ENCODE peak calls at places on chromosomes 6 and 20, in ten cellular contexts. One of them, this sample, is unnamed.

GRCh38 chr20:38764563-38765355 is 16.5 kb downstream of the ACTR5 start:
- DNase-seq in EL: peak; percentile 89
- DNase-seq in GM12865: no peak
- DNase-seq in cardiac muscle cell: no peak
- DNase-seq in MM.1S: no peak
- DNase-seq in HFFc6: peak; percentile 84
- DNase-seq in NCI-H1092: no peak
- DNase-seq in iPS-NIHi11: no peak
- DNase-seq in H54: peak; percentile 76
- DNase-seq in NCI-H226: peak; percentile 80
- DNase-seq in this sample: peak; percentile 86

GRCh38 chr6:33621396-33622388 is 570 bp downstream of the ITPR3 start:
- DNase-seq in EL: peak; percentile 67
- DNase-seq in GM12865: peak; percentile 46
- DNase-seq in cardiac muscle cell: no peak
- DNase-seq in MM.1S: peak; percentile 43
- DNase-seq in HFFc6: no peak
- DNase-seq in NCI-H1092: no peak
- DNase-seq in iPS-NIHi11: peak; percentile 76
- DNase-seq in H54: no peak
- DNase-seq in NCI-H226: peak; percentile 85
- DNase-seq in this sample: peak; percentile 60

GRCh38 chr6:35984701-35985100 is 39.7 kb downstream of the SLC26A8 start:
- DNase-seq in EL: no peak
- DNase-seq in GM12865: no peak
- DNase-seq in cardiac muscle cell: no peak
- DNase-seq in MM.1S: no peak
- DNase-seq in HFFc6: no peak
- DNase-seq in NCI-H1092: no peak
- DNase-seq in iPS-NIHi11: no peak
- DNase-seq in H54: no peak
- DNase-seq in NCI-H226: no peak
- DNase-seq in this sample: no peak

GRCh38 chr6:168925671-168926070 is 328.0 kb downstream of the THBS2 start:
- DNase-seq in EL: no peak
- DNase-seq in GM12865: no peak
- DNase-seq in cardiac muscle cell: no peak
- DNase-seq in MM.1S: no peak
- DNase-seq in HFFc6: no peak
- DNase-seq in NCI-H1092: no peak
- DNase-seq in iPS-NIHi11: no peak
- DNase-seq in H54: no peak
- DNase-seq in NCI-H226: no peak
- DNase-seq in this sample: no peak

GRCh38 chr6:141552463-141552862 is 580.3 kb upstream of the GJE1 start:
- DNase-seq in EL: peak; percentile 49
- DNase-seq in GM12865: peak; percentile 41
- DNase-seq in cardiac muscle cell: no peak
- DNase-seq in MM.1S: peak; percentile 46
- DNase-seq in HFFc6: peak; percentile 46
- DNase-seq in NCI-H1092: peak; percentile 69
- DNase-seq in iPS-NIHi11: peak; percentile 31
- DNase-seq in H54: peak; percentile 6
- DNase-seq in NCI-H226: peak; percentile 70
- DNase-seq in this sample: peak; percentile 67

GRCh38 chr20:6583134-6583738 is 184.2 kb upstream of the BMP2 start:
- DNase-seq in EL: peak; percentile 31
- DNase-seq in GM12865: peak; percentile 43
- DNase-seq in cardiac muscle cell: peak; percentile 79
- DNase-seq in MM.1S: peak; percentile 52
- DNase-seq in HFFc6: no peak
- DNase-seq in NCI-H1092: peak; percentile 2
- DNase-seq in iPS-NIHi11: peak; percentile 62
- DNase-seq in H54: peak; percentile 4
- DNase-seq in NCI-H226: no peak
- DNase-seq in this sample: peak; percentile 76

GRCh38 chr6:106913676-106914280 is 60.8 kb downstream of the CD24 start:
- DNase-seq in EL: no peak
- DNase-seq in GM12865: peak; percentile 79
- DNase-seq in cardiac muscle cell: no peak
- DNase-seq in MM.1S: no peak
- DNase-seq in HFFc6: no peak
- DNase-seq in NCI-H1092: no peak
- DNase-seq in iPS-NIHi11: no peak
- DNase-seq in H54: no peak
- DNase-seq in NCI-H226: no peak
- DNase-seq in this sample: peak; percentile 29

GRCh38 chr20:20317195-20318113 is 50.5 kb upstream of the INSM1 start:
- DNase-seq in EL: no peak
- DNase-seq in GM12865: peak; percentile 57
- DNase-seq in cardiac muscle cell: no peak
- DNase-seq in MM.1S: no peak
- DNase-seq in HFFc6: no peak
- DNase-seq in NCI-H1092: peak; percentile 47
- DNase-seq in iPS-NIHi11: no peak
- DNase-seq in H54: no peak
- DNase-seq in NCI-H226: no peak
- DNase-seq in this sample: no peak

GRCh38 chr20:35616465-35617396 is 1.1 kb downstream of the SPAG4 start:
- DNase-seq in EL: peak; percentile 100
- DNase-seq in GM12865: peak; percentile 81
- DNase-seq in cardiac muscle cell: peak; percentile 79
- DNase-seq in MM.1S: no peak
- DNase-seq in HFFc6: peak; percentile 99
- DNase-seq in NCI-H1092: peak; percentile 41
- DNase-seq in iPS-NIHi11: peak; percentile 64
- DNase-seq in H54: peak; percentile 86
- DNase-seq in NCI-H226: peak; percentile 47
- DNase-seq in this sample: peak; percentile 84

GRCh38 chr20:23641936-23642751 is 4.4 kb upstream of the CST3 start:
- DNase-seq in EL: peak; percentile 91
- DNase-seq in GM12865: no peak
- DNase-seq in cardiac muscle cell: no peak
- DNase-seq in MM.1S: no peak
- DNase-seq in HFFc6: peak; percentile 68
- DNase-seq in NCI-H1092: peak; percentile 20
- DNase-seq in iPS-NIHi11: no peak
- DNase-seq in H54: peak; percentile 75
- DNase-seq in NCI-H226: peak; percentile 66
- DNase-seq in this sample: peak; percentile 62

GRCh38 chr6:29564875-29565274 is 5.3 kb upstream of the UBD start:
- DNase-seq in EL: no peak
- DNase-seq in GM12865: peak; percentile 12
- DNase-seq in cardiac muscle cell: no peak
- DNase-seq in MM.1S: no peak
- DNase-seq in HFFc6: no peak
- DNase-seq in NCI-H1092: no peak
- DNase-seq in iPS-NIHi11: no peak
- DNase-seq in H54: no peak
- DNase-seq in NCI-H226: no peak
- DNase-seq in this sample: no peak

GRCh38 chr6:44117397-44118128 is 9.7 kb downstream of the MRPL14 start:
- DNase-seq in EL: peak; percentile 54
- DNase-seq in GM12865: no peak
- DNase-seq in cardiac muscle cell: no peak
- DNase-seq in MM.1S: peak; percentile 36
- DNase-seq in HFFc6: peak; percentile 19
- DNase-seq in NCI-H1092: no peak
- DNase-seq in iPS-NIHi11: no peak
- DNase-seq in H54: no peak
- DNase-seq in NCI-H226: peak; percentile 96
- DNase-seq in this sample: no peak

GRCh38 chr20:53050338-53050737 is 78.2 kb downstream of the TSHZ2 start:
- DNase-seq in EL: no peak
- DNase-seq in GM12865: no peak
- DNase-seq in cardiac muscle cell: no peak
- DNase-seq in MM.1S: no peak
- DNase-seq in HFFc6: no peak
- DNase-seq in NCI-H1092: no peak
- DNase-seq in iPS-NIHi11: no peak
- DNase-seq in H54: no peak
- DNase-seq in NCI-H226: no peak
- DNase-seq in this sample: no peak

GRCh38 chr20:36097751-36098151 is 56.8 kb upstream of the EPB41L1 start:
- DNase-seq in EL: no peak
- DNase-seq in GM12865: no peak
- DNase-seq in cardiac muscle cell: no peak
- DNase-seq in MM.1S: no peak
- DNase-seq in HFFc6: no peak
- DNase-seq in NCI-H1092: no peak
- DNase-seq in iPS-NIHi11: peak; percentile 66
- DNase-seq in H54: no peak
- DNase-seq in NCI-H226: no peak
- DNase-seq in this sample: no peak

GRCh38 chr20:50308513-50309279 is 118.1 kb downstream of the CEBPB start:
- DNase-seq in EL: peak; percentile 99
- DNase-seq in GM12865: no peak
- DNase-seq in cardiac muscle cell: peak; percentile 16
- DNase-seq in MM.1S: no peak
- DNase-seq in HFFc6: peak; percentile 95
- DNase-seq in NCI-H1092: no peak
- DNase-seq in iPS-NIHi11: peak; percentile 83
- DNase-seq in H54: peak; percentile 88
- DNase-seq in NCI-H226: peak; percentile 98
- DNase-seq in this sample: peak; percentile 91